ENCODE peak calls at places on chromosomes 16 and 17, in seven cellular contexts. Z, A, U, E, Q, L and W are unnamed samples.

GRCh38 chr17:63171428-63172205 is 205.6 kb downstream of the TANC2 start:
- DNase-seq in E (peak), U (no peak), Q (no peak), A (no peak), L (no peak), Z (no peak), W (no peak)

GRCh38 chr16:27355610-27356009 is 41.8 kb downstream of the IL4R start:
- DNase-seq in Z (peak), L (no peak), Q (peak), A (peak), U (peak), E (no peak), W (no peak)

GRCh38 chr17:77208217-77208808 is 67.5 kb downstream of the SEC14L1 start:
- DNase-seq in L (no peak), Z (no peak), A (peak), U (peak), E (peak), Q (no peak), W (peak)

GRCh38 chr17:16013943-16014407 is 14.4 kb downstream of the TTC19 start:
- DNase-seq in Z (no peak), L (no peak), E (peak), Q (no peak), U (no peak), A (no peak), W (no peak)

GRCh38 chr17:31155208-31155810 is 60.5 kb downstream of the NF1 start:
- DNase-seq in L (no peak), E (no peak), U (no peak), Q (no peak), A (no peak), Z (no peak), W (no peak)

GRCh38 chr16:78163772-78164391 is 64.4 kb downstream of the WWOX start:
- DNase-seq in Q (no peak), L (no peak), A (no peak), E (peak), U (no peak), Z (no peak), W (no peak)

GRCh38 chr16:2085669-2086068 is 37.9 kb downstream of the TSC2 start:
- DNase-seq in Q (no peak), E (no peak), Z (no peak), L (no peak), U (no peak), A (no peak), W (no peak)

GRCh38 chr16:29148867-29149272 is 164.0 kb downstream of the LAT start:
- DNase-seq in U (no peak), A (no peak), L (peak), E (no peak), Z (no peak), Q (peak), W (no peak)

GRCh38 chr16:84367750-84368320 is 503 bp upstream of the ATP2C2 start:
- DNase-seq in L (no peak), U (no peak), E (no peak), Z (no peak), Q (peak), A (no peak), W (no peak)

GRCh38 chr16:14168146-14168545 is 97.0 kb downstream of the MRTFB start:
- DNase-seq in A (no peak), L (no peak), U (no peak), E (no peak), Q (no peak), Z (no peak), W (no peak)

GRCh38 chr17:78272181-78272913 is 40.9 kb downstream of the TMEM235 start:
- DNase-seq in Q (peak), E (no peak), A (no peak), L (no peak), Z (peak), U (peak), W (no peak)

GRCh38 chr16:70252355-70252988 is 732 bp upstream of the EXOSC6 start:
- DNase-seq in A (no peak), U (no peak), L (no peak), Z (no peak), E (peak), Q (no peak), W (no peak)

GRCh38 chr17:31798205-31798724 is 60.8 kb downstream of the COPRS start:
- DNase-seq in Z (no peak), Q (no peak), U (no peak), L (no peak), A (no peak), E (no peak), W (no peak)

GRCh38 chr17:81519284-81520020 is 6.9 kb upstream of the ACTG1 start:
- DNase-seq in U (no peak), L (no peak), Q (peak), A (no peak), Z (peak), E (peak), W (no peak)

GRCh38 chr17:3845361-3845753 is 689 bp downstream of the NCBP3 start:
- DNase-seq in L (no peak), A (no peak), Q (peak), U (no peak), Z (peak), E (peak), W (peak)

GRCh38 chr16:49593423-49594040 is 219.9 kb downstream of the C16orf78 start:
- DNase-seq in Q (no peak), L (no peak), U (no peak), E (no peak), A (no peak), Z (peak), W (no peak)

GRCh38 chr17:19590912-19591551 is 57.4 kb downstream of the SLC47A1 start:
- DNase-seq in U (no peak), A (no peak), Q (no peak), Z (no peak), E (no peak), L (no peak), W (no peak)

GRCh38 chr16:29022196-29022595 is 37.3 kb downstream of the LAT start:
- DNase-seq in A (no peak), E (no peak), Z (no peak), Q (no peak), U (no peak), L (no peak), W (no peak)

GRCh38 chr17:3916013-3916696 is at the start of gene P2RX1:
- DNase-seq in U (peak), L (no peak), Z (peak), Q (peak), E (no peak), A (no peak), W (no peak)

GRCh38 chr16:76943936-76944335 is 247.1 kb upstream of the MON1B start:
- DNase-seq in A (no peak), L (no peak), Q (no peak), E (no peak), Z (no peak), U (no peak), W (no peak)

GRCh38 chr17:17876959-17877547 is 40.3 kb upstream of the SREBF1 start:
- DNase-seq in L (no peak), E (no peak), Q (no peak), Z (no peak), A (no peak), U (no peak), W (no peak)

GRCh38 chr16:57070986-57071540 is 21.3 kb upstream of the CPNE2 start:
- DNase-seq in E (no peak), A (no peak), L (no peak), Q (no peak), Z (no peak), U (no peak), W (no peak)

GRCh38 chr16:81421536-81421935 is 23.1 kb upstream of the CMIP start:
- DNase-seq in Z (no peak), Q (no peak), A (no peak), E (no peak), L (no peak), U (no peak), W (no peak)

GRCh38 chr16:8641671-8642070 is 20.2 kb downstream of the METTL22 start:
- DNase-seq in Q (no peak), L (no peak), U (peak), A (peak), E (no peak), Z (no peak), W (no peak)

GRCh38 chr17:42618442-42619150 is 9.1 kb downstream of the TUBG1 start:
- DNase-seq in U (peak), L (no peak), Q (peak), A (peak), E (peak), Z (peak), W (no peak)

GRCh38 chr16:48432136-48432535 is 46.9 kb upstream of the SIAH1 start:
- DNase-seq in Z (peak), Q (peak), L (no peak), A (no peak), U (no peak), E (no peak), W (no peak)

GRCh38 chr17:79844869-79845600 is 5.8 kb upstream of the CBX4 start:
- DNase-seq in Q (peak), Z (peak), L (no peak), U (peak), A (peak), E (no peak), W (no peak)

GRCh38 chr17:8119575-8120519 is 1.5 kb upstream of the ALOXE3 start:
- DNase-seq in U (peak), L (peak), E (peak), Z (peak), A (peak), Q (peak), W (peak)

GRCh38 chr17:74119960-74120359 is 83.5 kb upstream of the RPL38 start:
- DNase-seq in U (peak), E (no peak), Q (no peak), Z (no peak), L (no peak), A (peak), W (no peak)